ENCODE peak calls at places on chromosomes 4 and X, in eight cellular contexts. V is SK-N-SH, T is breast epithelium, X is transverse colon, P is stomach, Q is GM12878, I is GM12892, W is prostate gland. K is an unnamed sample.

GRCh38 chrX:53071604-53072417 is 10.4 kb upstream of the TSPYL2 start:
- DNase-seq in V (peak), T (peak), X (peak), P (peak), Q (peak), I (no peak), W (peak), K (no peak)

GRCh38 chr4:52606766-52607165 is 52.3 kb downstream of the USP46 start:
- DNase-seq in V (no peak), T (no peak), X (no peak), P (no peak), Q (no peak), I (no peak), W (no peak), K (no peak)

GRCh38 chr4:148487181-148487580 is 45.0 kb upstream of the NR3C2 start:
- DNase-seq in V (no peak), T (no peak), X (no peak), P (no peak), Q (no peak), I (no peak), W (no peak), K (no peak)

GRCh38 chrX:28610746-28611145 is 23.5 kb downstream of the IL1RAPL1 start:
- DNase-seq in V (no peak), T (no peak), X (no peak), P (no peak), Q (no peak), I (no peak), W (no peak), K (no peak)

GRCh38 chrX:2829066-2829430 is 318 bp downstream of the GYG2 start:
- DNase-seq in V (peak), T (no peak), X (peak), P (no peak), Q (no peak), I (no peak), W (no peak), K (no peak)

GRCh38 chr4:30537462-30537861 is 182.7 kb upstream of the PCDH7 start:
- DNase-seq in V (no peak), T (no peak), X (peak), P (no peak), Q (no peak), I (no peak), W (no peak), K (no peak)

GRCh38 chrX:133580630-133581029 is 165.3 kb upstream of the GPC4 start:
- DNase-seq in V (no peak), T (no peak), X (no peak), P (no peak), Q (no peak), I (no peak), W (no peak), K (no peak)

GRCh38 chrX:56786889-56787733 is 58.1 kb downstream of the NBDY start:
- DNase-seq in V (no peak), T (no peak), X (no peak), P (peak), Q (no peak), I (no peak), W (no peak), K (no peak)

GRCh38 chr4:109078724-109079123 is 223.7 kb downstream of the COL25A1 start:
- DNase-seq in V (no peak), T (no peak), X (no peak), P (no peak), Q (no peak), I (no peak), W (no peak), K (no peak)
- TF ChIP-seq POLR2AphosphoS5 in V (no peak), T (no peak), X (no peak), P (no peak), Q (no peak), I (no peak), W (no peak), K (no peak)

DNA sequence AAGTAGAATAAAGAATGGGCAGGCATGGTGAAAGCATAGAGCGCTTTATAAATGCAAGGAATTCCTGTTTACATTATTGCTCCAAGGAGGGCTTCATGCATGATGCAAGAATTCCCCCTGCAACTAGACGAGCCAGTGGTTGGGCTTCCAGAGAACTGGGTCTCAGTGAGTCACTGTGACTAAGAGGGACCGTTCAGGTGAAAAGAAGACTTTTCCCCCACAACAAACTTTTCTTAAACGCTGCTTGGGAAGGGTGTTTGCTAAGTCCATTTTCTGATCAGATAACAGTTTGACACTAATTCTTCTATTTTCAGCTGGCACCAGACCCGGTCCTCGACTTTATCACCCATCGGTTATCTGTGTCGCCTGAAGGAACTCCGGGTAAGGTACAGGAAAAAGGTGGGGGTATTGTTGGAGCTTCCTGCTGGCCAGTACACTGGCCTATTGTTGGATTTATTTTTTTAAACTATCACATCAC is 40.1 kb downstream of the LDB2 start:
- DNase-seq in V (no peak), T (no peak), X (no peak), P (no peak), Q (no peak), I (no peak), W (no peak), K (no peak)
- TF ChIP-seq POLR2AphosphoS5 in V (no peak), T (no peak), X (no peak), P (no peak), Q (no peak), I (no peak), W (no peak), K (no peak)

DNA sequence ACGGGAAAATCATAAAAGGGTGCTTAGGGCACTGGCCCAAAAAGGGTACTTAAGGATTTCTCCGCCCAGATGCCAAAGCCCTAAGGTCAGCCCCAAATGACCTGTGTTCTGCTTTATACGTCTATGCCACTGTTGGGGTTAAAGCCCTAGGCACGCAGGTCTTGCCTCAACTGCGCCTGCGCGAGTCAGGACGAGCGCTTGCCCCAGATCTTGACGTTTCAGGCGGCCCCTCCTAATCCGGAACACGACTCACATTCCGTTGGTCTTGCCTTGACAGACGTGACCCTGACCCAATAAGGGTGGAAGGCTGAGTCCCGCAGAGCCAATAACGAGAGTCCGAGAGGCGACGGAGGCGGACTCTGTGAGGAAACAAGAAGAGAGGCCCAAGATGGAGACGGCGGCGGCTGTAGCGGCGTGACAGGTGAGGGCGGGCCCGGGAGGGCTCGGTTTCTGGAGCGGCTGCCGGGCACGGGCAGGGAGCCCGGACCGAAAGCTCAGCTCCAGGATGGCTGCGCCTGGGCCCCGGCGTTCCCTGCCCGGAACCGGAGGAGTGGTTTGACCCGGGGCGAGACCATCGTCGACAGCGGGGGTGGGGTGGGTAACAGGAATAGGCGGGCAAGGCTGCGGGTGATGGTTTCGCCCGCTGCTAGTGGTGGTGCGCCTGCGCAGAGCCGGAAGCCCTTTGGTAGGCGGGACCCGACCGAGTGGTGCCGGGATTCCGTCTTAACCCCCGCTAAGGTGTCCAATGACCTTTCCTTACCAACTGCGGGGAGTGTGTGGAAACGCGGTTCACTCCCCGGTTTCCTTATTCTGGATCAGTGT is at the start of gene ARAF:
- DNase-seq in V (peak), T (peak), X (peak), P (peak), Q (peak), I (peak), W (peak), K (peak)
- TF ChIP-seq POLR2AphosphoS5 in V (peak), T (peak), X (peak), P (peak), Q (peak), I (peak), W (peak), K (peak)

DNA sequence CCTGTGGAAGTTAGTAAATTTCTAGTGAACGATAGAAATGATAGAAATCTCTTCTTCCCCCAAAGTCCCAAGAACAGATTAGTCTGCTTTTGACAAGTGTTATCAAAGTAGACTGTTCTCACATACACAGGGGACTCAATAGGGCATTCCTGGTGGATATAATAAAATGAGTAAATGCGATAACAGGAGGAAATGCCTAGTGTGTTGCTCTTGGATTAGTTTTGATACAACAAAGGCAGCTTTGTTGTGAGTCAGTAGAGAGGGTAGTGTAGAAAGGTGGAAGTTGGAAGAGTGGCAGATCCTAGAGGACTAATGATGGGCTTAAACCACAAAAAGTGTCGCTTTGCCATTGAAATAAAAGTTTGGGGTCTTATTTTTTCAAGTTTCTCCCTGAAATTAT is 43.5 kb downstream of the CLCN3 start:
- DNase-seq in V (no peak), T (no peak), X (no peak), P (no peak), Q (no peak), I (no peak), W (no peak), K (no peak)
- TF ChIP-seq POLR2AphosphoS5 in V (no peak), T (no peak), X (peak), P (no peak), Q (no peak), I (no peak), W (peak), K (no peak)

GRCh38 chr4:147465461-147465860 is 15.4 kb upstream of the EDNRA start:
- DNase-seq in V (no peak), T (no peak), X (no peak), P (no peak), Q (no peak), I (no peak), W (no peak), K (no peak)

GRCh38 chr4:147461161-147461560 is 19.7 kb upstream of the EDNRA start:
- DNase-seq in V (no peak), T (no peak), X (no peak), P (no peak), Q (no peak), I (no peak), W (no peak), K (no peak)

GRCh38 chr4:147463065-147463464 is 17.8 kb upstream of the EDNRA start:
- DNase-seq in V (no peak), T (no peak), X (no peak), P (no peak), Q (no peak), I (no peak), W (no peak), K (no peak)
- TF ChIP-seq POLR2AphosphoS5 in V (no peak), T (no peak), X (no peak), P (no peak), Q (no peak), I (no peak), W (no peak), K (no peak)

GRCh38 chr4:7206385-7206784 is 14.0 kb downstream of the SORCS2 start:
- DNase-seq in V (no peak), T (no peak), X (no peak), P (no peak), Q (no peak), I (no peak), W (no peak), K (no peak)
- TF ChIP-seq POLR2AphosphoS5 in V (no peak), T (no peak), X (no peak), P (no peak), Q (no peak), I (no peak), W (no peak), K (no peak)

GRCh38 chrX:138938003-138938402 is 226.5 kb upstream of the FGF13 start:
- DNase-seq in V (no peak), T (no peak), X (no peak), P (no peak), Q (no peak), I (no peak), W (no peak), K (no peak)

DNA sequence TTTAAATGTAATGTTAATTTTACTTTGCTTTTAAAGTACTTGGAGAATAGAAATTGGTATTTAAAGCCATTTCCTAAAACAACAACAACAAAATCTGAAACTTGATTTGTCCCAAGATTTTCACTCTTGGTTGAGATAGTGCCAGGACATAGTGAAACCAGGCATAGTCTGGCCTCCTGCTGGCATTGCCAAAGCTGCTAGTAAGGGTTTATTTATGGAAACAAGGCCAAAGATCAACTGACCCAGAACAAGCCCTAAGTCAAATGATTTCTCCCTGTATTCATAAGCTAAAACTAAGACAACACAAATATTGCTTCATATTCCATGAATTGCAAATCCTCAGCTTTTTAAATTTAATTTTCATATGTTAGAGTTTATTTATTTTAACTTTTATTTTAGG is 227.5 kb upstream of the FGF13 start:
- DNase-seq in V (no peak), T (no peak), X (no peak), P (no peak), Q (no peak), I (no peak), W (no peak), K (no peak)
- TF ChIP-seq POLR2AphosphoS5 in V (no peak), T (no peak), X (no peak), P (no peak), Q (no peak), I (no peak), W (no peak), K (no peak)

K was measured in SK-N-MC.